ENCODE peak calls at places on chromosomes 7 and 10, in ten cellular contexts. A is stomach, Z is K562, K is transverse colon, S is tibial nerve, U is A549, D is H1, Y is ovary, N is suprapubic skin, Q is GM12878. X is an unnamed sample.

GRCh38 chr10:63423489-63423888 is 42.3 kb downstream of the JMJD1C start:
- DNase-seq in A (no peak), Z (no peak), K (no peak), S (no peak), U (no peak), D (no peak), Y (no peak), N (no peak), Q (no peak), X (no peak)

GRCh38 chr7:3404490-3404889 is 103.4 kb downstream of the SDK1 start:
- DNase-seq in A (no peak), Z (no peak), K (no peak), S (no peak), U (no peak), D (no peak), Y (no peak), N (no peak), Q (no peak), X (no peak)

GRCh38 chr10:86204421-86205045 is 162.1 kb downstream of the GRID1 start:
- DNase-seq in A (no peak), Z (no peak), K (no peak), S (no peak), U (no peak), D (no peak), Y (no peak), N (peak), Q (no peak), X (peak)

GRCh38 chr7:154649434-154649833 is 353.5 kb downstream of the PAXIP1 start:
- DNase-seq in A (no peak), Z (no peak), K (no peak), S (no peak), U (no peak), D (no peak), Y (no peak), N (no peak), Q (no peak), X (no peak)

GRCh38 chr7:108442039-108442568 is 14.1 kb downstream of the NRCAM start:
- DNase-seq in A (no peak), Z (no peak), K (no peak), S (no peak), U (peak), D (no peak), Y (no peak), N (no peak), Q (no peak), X (no peak)

GRCh38 chr7:10824154-10824553 is 149.5 kb upstream of the PHF14 start:
- DNase-seq in A (no peak), Z (no peak), K (no peak), S (no peak), U (no peak), D (no peak), Y (no peak), N (no peak), Q (no peak), X (no peak)

GRCh38 chr7:151008143-151008510 is 16.2 kb downstream of the ATG9B start:
- DNase-seq in A (no peak), Z (peak), K (no peak), S (no peak), U (no peak), D (no peak), Y (no peak), N (no peak), Q (no peak), X (no peak)

GRCh38 chr7:20407585-20408466 is 77.1 kb downstream of the ITGB8 start:
- DNase-seq in A (peak), Z (no peak), K (no peak), S (peak), U (no peak), D (no peak), Y (peak), N (no peak), Q (no peak), X (peak)

GRCh38 chr7:100867040-100867795 is at the start of gene TRIP6:
- DNase-seq in A (peak), Z (peak), K (peak), S (peak), U (peak), D (peak), Y (peak), N (peak), Q (no peak), X (peak)

GRCh38 chr10:43817368-43817767 is 168.7 kb upstream of the ZNF32 start:
- DNase-seq in A (no peak), Z (no peak), K (no peak), S (no peak), U (no peak), D (no peak), Y (no peak), N (no peak), Q (no peak), X (no peak)

GRCh38 chr10:131943021-131943814 is 38.5 kb downstream of the BNIP3 start:
- DNase-seq in A (peak), Z (peak), K (no peak), S (no peak), U (peak), D (peak), Y (no peak), N (peak), Q (no peak), X (no peak)

GRCh38 chr10:16777473-16778370 is 39.5 kb downstream of the RSU1 start:
- DNase-seq in A (no peak), Z (peak), K (no peak), S (no peak), U (peak), D (no peak), Y (peak), N (no peak), Q (no peak), X (no peak)

GRCh38 chr10:36506696-36507477 is 618.5 kb upstream of the ANKRD30A start:
- DNase-seq in A (no peak), Z (no peak), K (no peak), S (no peak), U (no peak), D (no peak), Y (no peak), N (no peak), Q (no peak), X (no peak)

GRCh38 chr7:155811560-155811894 is 736 bp downstream of the SHH start:
- DNase-seq in A (peak), Z (no peak), K (peak), S (no peak), U (no peak), D (no peak), Y (no peak), N (no peak), Q (no peak), X (no peak)

GRCh38 chr10:109915566-109915965 is 7.7 kb downstream of the XPNPEP1 start:
- DNase-seq in A (no peak), Z (no peak), K (no peak), S (no peak), U (no peak), D (no peak), Y (no peak), N (no peak), Q (no peak), X (no peak)

GRCh38 chr7:38102486-38102885 is 75.6 kb upstream of the STARD3NL start:
- DNase-seq in A (no peak), Z (no peak), K (no peak), S (no peak), U (no peak), D (no peak), Y (no peak), N (no peak), Q (no peak), X (no peak)

GRCh38 chr10:3852147-3852904 is 67.3 kb upstream of the KLF6 start:
- DNase-seq in A (peak), Z (peak), K (peak), S (peak), U (peak), D (peak), Y (peak), N (peak), Q (peak), X (peak)

GRCh38 chr7:158880973-158881372 is 24.6 kb downstream of the DYNC2I1 start:
- DNase-seq in A (no peak), Z (no peak), K (no peak), S (no peak), U (no peak), D (no peak), Y (no peak), N (no peak), Q (no peak), X (no peak)

GRCh38 chr10:78703581-78703980 is 365.2 kb upstream of the ZMIZ1 start:
- DNase-seq in A (no peak), Z (no peak), K (no peak), S (no peak), U (no peak), D (no peak), Y (no peak), N (no peak), Q (no peak), X (no peak)

GRCh38 chr7:151687523-151688235 is 168.0 kb upstream of the RHEB start:
- DNase-seq in A (peak), Z (peak), K (peak), S (peak), U (peak), D (peak), Y (peak), N (no peak), Q (no peak), X (peak)

GRCh38 chr7:23020742-23021401 is 6.9 kb upstream of the HYCC1 start:
- DNase-seq in A (no peak), Z (no peak), K (no peak), S (no peak), U (no peak), D (no peak), Y (no peak), N (no peak), Q (no peak), X (peak)

GRCh38 chr7:12146813-12147212 is 64.3 kb upstream of the TMEM106B start:
- DNase-seq in A (no peak), Z (no peak), K (no peak), S (no peak), U (no peak), D (no peak), Y (no peak), N (no peak), Q (no peak), X (no peak)

GRCh38 chr10:95260397-95260881 is 30.4 kb downstream of the PDLIM1 start:
- DNase-seq in A (no peak), Z (peak), K (no peak), S (no peak), U (peak), D (no peak), Y (no peak), N (peak), Q (no peak), X (no peak)

GRCh38 chr7:64946772-64947171 is 43.7 kb downstream of the ZNF273 start:
- DNase-seq in A (no peak), Z (peak), K (no peak), S (no peak), U (no peak), D (no peak), Y (no peak), N (no peak), Q (no peak), X (no peak)

GRCh38 chr7:2521341-2521745 is 1.8 kb downstream of the LFNG start:
- DNase-seq in A (no peak), Z (no peak), K (no peak), S (no peak), U (no peak), D (no peak), Y (no peak), N (no peak), Q (no peak), X (no peak)

GRCh38 chr10:30999084-30999712 is 32.5 kb downstream of the ZNF438 start:
- DNase-seq in A (peak), Z (no peak), K (no peak), S (peak), U (no peak), D (no peak), Y (no peak), N (no peak), Q (no peak), X (peak)
- TF ChIP-seq POLR2A in A (no peak), Z (no peak), K (peak), S (no peak), U (no peak), D (no peak), Y (no peak), N (no peak), Q (no peak), X (no peak)

GRCh38 chr7:96331233-96331632 is 9.3 kb upstream of the SLC25A13 start:
- DNase-seq in A (no peak), Z (peak), K (no peak), S (no peak), U (no peak), D (no peak), Y (no peak), N (no peak), Q (no peak), X (no peak)
- TF ChIP-seq EP300 in A (no peak), Z (no peak), K (no peak), S (no peak), U (no peak), D (no peak), Y (no peak), N (no peak), Q (no peak), X (no peak)

GRCh38 chr7:130963349-130963748 is 229.3 kb upstream of the KLF14 start:
- DNase-seq in A (no peak), Z (no peak), K (no peak), S (no peak), U (no peak), D (no peak), Y (no peak), N (no peak), Q (no peak), X (no peak)

GRCh38 chr7:130959743-130960207 is 225.8 kb upstream of the KLF14 start:
- DNase-seq in A (no peak), Z (peak), K (no peak), S (no peak), U (peak), D (no peak), Y (no peak), N (no peak), Q (no peak), X (no peak)

GRCh38 chr7:130962109-130962508 is 228.1 kb upstream of the KLF14 start:
- DNase-seq in A (no peak), Z (no peak), K (no peak), S (no peak), U (no peak), D (no peak), Y (no peak), N (no peak), Q (no peak), X (no peak)

GRCh38 chr7:130960208-130960988 is 226.4 kb upstream of the KLF14 start:
- DNase-seq in A (no peak), Z (peak), K (no peak), S (no peak), U (peak), D (no peak), Y (no peak), N (no peak), Q (peak), X (no peak)

DNA sequence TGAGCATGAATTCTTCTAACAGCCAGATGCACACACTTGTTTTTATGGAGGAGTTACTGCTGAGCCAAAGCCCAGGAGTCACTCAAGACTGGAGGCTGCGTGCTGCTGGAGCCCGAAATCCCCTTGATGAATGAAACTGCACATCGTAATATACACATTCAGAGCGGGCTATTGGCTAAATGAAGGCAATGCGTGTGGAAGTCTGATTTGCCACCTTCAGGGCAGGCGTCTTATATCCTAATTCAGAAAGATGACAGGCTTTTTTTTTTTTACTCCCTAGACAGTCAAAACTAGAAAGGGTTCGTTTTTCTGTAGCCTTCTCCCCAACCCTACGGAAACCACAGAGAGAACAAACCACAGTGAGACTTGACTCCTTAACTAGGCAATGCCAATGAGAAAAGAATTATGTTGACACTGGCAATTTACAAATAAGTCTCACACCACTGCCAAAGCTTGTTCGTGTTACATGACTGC is 227.2 kb upstream of the KLF14 start:
- DNase-seq in A (no peak), Z (peak), K (peak), S (no peak), U (no peak), D (no peak), Y (no peak), N (no peak), Q (peak), X (no peak)
- TF ChIP-seq POLR2A in A (no peak), Z (no peak), K (no peak), S (no peak), U (peak), D (no peak), Y (no peak), N (no peak), Q (peak), X (no peak)

DNA sequence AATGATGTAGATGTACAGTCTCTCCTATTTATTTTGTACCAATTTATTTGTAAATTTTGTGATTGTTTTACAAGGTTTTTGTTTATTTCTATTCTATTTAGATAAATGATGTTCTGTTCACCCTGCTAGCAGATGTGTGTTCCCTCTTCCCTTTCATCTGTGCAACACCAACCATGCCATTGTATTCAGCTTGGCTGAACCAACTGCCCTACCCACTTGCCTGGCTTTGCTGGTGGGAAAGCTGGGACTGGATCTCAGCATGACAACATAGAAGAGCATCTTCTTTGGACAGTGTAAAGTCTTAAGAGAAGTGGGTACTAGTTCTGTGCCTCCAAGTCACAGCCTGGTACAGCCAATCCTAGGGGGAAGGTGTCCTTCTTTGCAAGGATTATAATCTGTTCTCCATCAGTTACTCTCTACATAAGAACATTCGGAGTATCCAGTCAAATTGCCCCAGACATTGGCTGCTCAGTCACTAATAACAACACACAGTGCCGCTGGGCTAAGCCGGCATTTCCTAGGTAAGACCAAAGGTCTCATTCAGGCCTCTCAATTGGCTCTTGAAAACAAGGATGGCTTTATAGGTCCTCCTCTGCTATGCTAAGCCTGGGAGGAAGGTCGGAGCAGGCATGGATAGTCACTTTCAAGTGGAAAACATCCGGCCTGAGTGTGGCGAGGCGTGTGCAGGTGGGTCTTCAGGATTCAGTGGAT is 109.7 kb downstream of the NT5C2 start:
- DNase-seq in A (no peak), Z (no peak), K (no peak), S (no peak), U (no peak), D (no peak), Y (no peak), N (no peak), Q (no peak), X (no peak)
- TF ChIP-seq EP300 in A (no peak), Z (no peak), K (no peak), S (no peak), U (no peak), D (no peak), Y (no peak), N (no peak), Q (no peak), X (no peak)

X was measured in sigmoid colon.